ENCODE peak calls at places on chromosomes 7 and 10, in nine cellular contexts. X is T-helper 2 cell, Y is body of pancreas, H is NCI-H146, U is GM06990, W is HFFc6, R is naive B cell, Z is HEK293T, V is neural crest cell. A is an unnamed sample.

GRCh38 chr7:77657427-77658331 is 38.6 kb upstream of the RSBN1L start:
- DNase-seq in X (peak), Y (peak), H (peak), U (peak), W (peak), R (peak), Z (peak), V (no peak), A (peak)

GRCh38 chr7:54944179-54944578 is 74.6 kb upstream of the EGFR start:
- DNase-seq in X (no peak), Y (no peak), H (no peak), U (no peak), W (peak), R (no peak), Z (no peak), V (no peak), A (no peak)

GRCh38 chr10:94546616-94547175 is 1.1 kb downstream of the HELLS start:
- DNase-seq in X (no peak), Y (no peak), H (peak), U (no peak), W (peak), R (no peak), Z (no peak), V (no peak), A (no peak)

GRCh38 chr7:112869111-112869774 is 79.0 kb upstream of the TMEM168 start:
- DNase-seq in X (peak), Y (no peak), H (peak), U (peak), W (peak), R (peak), Z (peak), V (peak), A (peak)

GRCh38 chr10:21047096-21047495 is 150.0 kb upstream of the NEBL start:
- DNase-seq in X (no peak), Y (no peak), H (no peak), U (no peak), W (no peak), R (no peak), Z (no peak), V (no peak), A (no peak)

GRCh38 chr10:120613180-120613579 is 156.2 kb downstream of the PLPP4 start:
- DNase-seq in X (no peak), Y (no peak), H (no peak), U (no peak), W (no peak), R (no peak), Z (no peak), V (no peak), A (no peak)

GRCh38 chr10:29627201-29628105 is 7.3 kb downstream of the SVIL start:
- DNase-seq in X (no peak), Y (no peak), H (peak), U (no peak), W (peak), R (no peak), Z (no peak), V (no peak), A (no peak)

GRCh38 chr7:123643495-123644428 is 11.9 kb upstream of the LMOD2 start:
- DNase-seq in X (no peak), Y (peak), H (peak), U (no peak), W (peak), R (no peak), Z (peak), V (no peak), A (peak)

GRCh38 chr7:5831196-5831595 is 49.4 kb upstream of the OCM start:
- DNase-seq in X (no peak), Y (peak), H (no peak), U (no peak), W (no peak), R (no peak), Z (no peak), V (peak), A (no peak)

GRCh38 chr7:40986351-40986873 is 716.5 kb downstream of the INHBA start:
- DNase-seq in X (no peak), Y (no peak), H (no peak), U (no peak), W (peak), R (no peak), Z (peak), V (no peak), A (no peak)

GRCh38 chr7:194257-194995 is 2.1 kb downstream of the FAM20C start:
- DNase-seq in X (no peak), Y (peak), H (no peak), U (no peak), W (no peak), R (no peak), Z (no peak), V (no peak), A (no peak)

GRCh38 chr7:50718311-50718710 is 64.4 kb downstream of the GRB10 start:
- DNase-seq in X (no peak), Y (no peak), H (no peak), U (no peak), W (no peak), R (no peak), Z (no peak), V (no peak), A (no peak)

GRCh38 chr10:49107890-49108274 is 7.4 kb downstream of the VSTM4 start:
- DNase-seq in X (no peak), Y (no peak), H (no peak), U (no peak), W (no peak), R (no peak), Z (no peak), V (no peak), A (no peak)

GRCh38 chr7:65722361-65722792 is 150.5 kb upstream of the VKORC1L1 start:
- DNase-seq in X (peak), Y (peak), H (peak), U (peak), W (peak), R (peak), Z (peak), V (peak), A (peak)

GRCh38 chr7:158164101-158165095 is 423.2 kb downstream of the PTPRN2 start:
- DNase-seq in X (no peak), Y (no peak), H (no peak), U (no peak), W (no peak), R (no peak), Z (no peak), V (no peak), A (no peak)